ENCODE peak calls at places on chromosomes 2 and 18, in five cellular contexts. One of them, this sample, is unnamed.

GRCh38 chr2:18159899-18160298 is 281.4 kb downstream of the KCNS3 start:
- DNase-seq in NCI-H1930: no peak
- DNase-seq in amniotic stem cell: no peak
- DNase-seq in thoracic aorta: no peak
- DNase-seq in HuH-7: no peak
- DNase-seq in this sample: no peak

GRCh38 chr2:240327566-240327965 is 107.9 kb upstream of the GPC1 start:
- DNase-seq in thoracic aorta: no peak
- DNase-seq in HuH-7: no peak
- DNase-seq in amniotic stem cell: no peak
- DNase-seq in NCI-H1930: no peak
- DNase-seq in this sample: peak

GRCh38 chr18:160831-161570 is 2.6 kb downstream of the USP14 start:
- DNase-seq in thoracic aorta: no peak
- DNase-seq in NCI-H1930: no peak
- DNase-seq in HuH-7: no peak
- DNase-seq in amniotic stem cell: no peak
- DNase-seq in this sample: no peak

GRCh38 chr2:236694125-236694888 is 124.7 kb downstream of the ACKR3 start:
- DNase-seq in thoracic aorta: no peak
- DNase-seq in HuH-7: no peak
- DNase-seq in NCI-H1930: no peak
- DNase-seq in amniotic stem cell: no peak
- DNase-seq in this sample: no peak

GRCh38 chr2:215884741-215885140 is 128.6 kb downstream of the MREG start:
- DNase-seq in NCI-H1930: no peak
- DNase-seq in thoracic aorta: no peak
- DNase-seq in amniotic stem cell: no peak
- DNase-seq in HuH-7: no peak
- DNase-seq in this sample: no peak

GRCh38 chr2:123179526-123179925 is 845.6 kb upstream of the CNTNAP5 start:
- DNase-seq in HuH-7: no peak
- DNase-seq in NCI-H1930: no peak
- DNase-seq in thoracic aorta: no peak
- DNase-seq in amniotic stem cell: no peak
- DNase-seq in this sample: no peak

GRCh38 chr2:20914087-20914486 is 91.2 kb upstream of the LDAH start:
- DNase-seq in HuH-7: no peak
- DNase-seq in thoracic aorta: no peak
- DNase-seq in NCI-H1930: no peak
- DNase-seq in amniotic stem cell: no peak
- DNase-seq in this sample: no peak

GRCh38 chr2:86703704-86704370 is 16.3 kb upstream of the RMND5A start:
- DNase-seq in thoracic aorta: no peak
- DNase-seq in NCI-H1930: no peak
- DNase-seq in amniotic stem cell: peak
- DNase-seq in HuH-7: no peak
- DNase-seq in this sample: no peak

GRCh38 chr18:49238433-49239042 is 221.9 kb downstream of the DYM start:
- DNase-seq in HuH-7: no peak
- DNase-seq in NCI-H1930: peak
- DNase-seq in thoracic aorta: no peak
- DNase-seq in amniotic stem cell: peak
- DNase-seq in this sample: no peak

GRCh38 chr18:44912740-44913478 is 232.2 kb downstream of the SETBP1 start:
- DNase-seq in NCI-H1930: no peak
- DNase-seq in thoracic aorta: no peak
- DNase-seq in amniotic stem cell: no peak
- DNase-seq in HuH-7: no peak
- DNase-seq in this sample: no peak

This sample was measured in retinal pigment epithelial cell.